ENCODE peak calls at places on chromosome 17, in eight cellular contexts. One of them, this sample, is unnamed.

GRCh38 chr17:29032798-29033197 is 10.1 kb upstream of the PIPOX start:
- DNase-seq in stomach: no peak
- DNase-seq in A549: no peak
- DNase-seq in transverse colon: no peak
- DNase-seq in tibial nerve: no peak
- DNase-seq in H1: no peak
- DNase-seq in ovary: no peak
- DNase-seq in suprapubic skin: no peak
- DNase-seq in this sample: no peak

GRCh38 chr17:75679706-75680201 is 12.6 kb downstream of the SAP30BP start:
- DNase-seq in stomach: peak
- DNase-seq in A549: peak
- DNase-seq in transverse colon: peak
- DNase-seq in tibial nerve: peak
- DNase-seq in H1: no peak
- DNase-seq in ovary: no peak
- DNase-seq in suprapubic skin: no peak
- DNase-seq in this sample: no peak

GRCh38 chr17:14813649-14814048 is 451.5 kb downstream of the PMP22 start:
- DNase-seq in stomach: no peak
- DNase-seq in A549: no peak
- DNase-seq in transverse colon: no peak
- DNase-seq in tibial nerve: no peak
- DNase-seq in H1: peak
- DNase-seq in ovary: no peak
- DNase-seq in suprapubic skin: no peak
- DNase-seq in this sample: no peak

GRCh38 chr17:46782250-46782953 is 36.1 kb downstream of the WNT3 start:
- DNase-seq in stomach: peak
- DNase-seq in A549: peak
- DNase-seq in transverse colon: peak
- DNase-seq in tibial nerve: no peak
- DNase-seq in H1: peak
- DNase-seq in ovary: no peak
- DNase-seq in suprapubic skin: no peak
- DNase-seq in this sample: no peak

GRCh38 chr17:12549499-12549901 is 116.2 kb upstream of the MYOCD start:
- DNase-seq in stomach: no peak
- DNase-seq in A549: no peak
- DNase-seq in transverse colon: no peak
- DNase-seq in tibial nerve: no peak
- DNase-seq in H1: no peak
- DNase-seq in ovary: no peak
- DNase-seq in suprapubic skin: no peak
- DNase-seq in this sample: no peak

GRCh38 chr17:55458977-55459376 is 37.3 kb upstream of the MMD start:
- DNase-seq in stomach: no peak
- DNase-seq in A549: no peak
- DNase-seq in transverse colon: no peak
- DNase-seq in tibial nerve: no peak
- DNase-seq in H1: no peak
- DNase-seq in ovary: no peak
- DNase-seq in suprapubic skin: no peak
- DNase-seq in this sample: no peak

GRCh38 chr17:60524463-60525346 is 1.3 kb downstream of the APPBP2 start:
- DNase-seq in stomach: no peak
- DNase-seq in A549: no peak
- DNase-seq in transverse colon: no peak
- DNase-seq in tibial nerve: peak
- DNase-seq in H1: peak
- DNase-seq in ovary: no peak
- DNase-seq in suprapubic skin: no peak
- DNase-seq in this sample: no peak

GRCh38 chr17:67289174-67289876 is 44.3 kb upstream of the HELZ start:
- DNase-seq in stomach: peak
- DNase-seq in A549: no peak
- DNase-seq in transverse colon: peak
- DNase-seq in tibial nerve: peak
- DNase-seq in H1: no peak
- DNase-seq in ovary: peak
- DNase-seq in suprapubic skin: peak
- DNase-seq in this sample: peak

GRCh38 chr17:7620835-7621234 is 6.1 kb upstream of the FXR2 start:
- DNase-seq in stomach: no peak
- DNase-seq in A549: no peak
- DNase-seq in transverse colon: no peak
- DNase-seq in tibial nerve: no peak
- DNase-seq in H1: no peak
- DNase-seq in ovary: no peak
- DNase-seq in suprapubic skin: no peak
- DNase-seq in this sample: no peak

GRCh38 chr17:8221663-8222379 is 11.4 kb upstream of the AURKB start:
- DNase-seq in stomach: peak
- DNase-seq in A549: peak
- DNase-seq in transverse colon: peak
- DNase-seq in tibial nerve: peak
- DNase-seq in H1: peak
- DNase-seq in ovary: peak
- DNase-seq in suprapubic skin: peak
- DNase-seq in this sample: peak

GRCh38 chr17:9252525-9252924 is 231.2 kb downstream of the NTN1 start:
- DNase-seq in stomach: no peak
- DNase-seq in A549: no peak
- DNase-seq in transverse colon: no peak
- DNase-seq in tibial nerve: no peak
- DNase-seq in H1: no peak
- DNase-seq in ovary: no peak
- DNase-seq in suprapubic skin: no peak
- DNase-seq in this sample: no peak

GRCh38 chr17:17868637-17869522 is 32.1 kb upstream of the SREBF1 start:
- DNase-seq in stomach: no peak
- DNase-seq in A549: no peak
- DNase-seq in transverse colon: no peak
- DNase-seq in tibial nerve: no peak
- DNase-seq in H1: no peak
- DNase-seq in ovary: no peak
- DNase-seq in suprapubic skin: no peak
- DNase-seq in this sample: no peak

GRCh38 chr17:44204453-44204882 is 4.8 kb upstream of the ATXN7L3 start:
- DNase-seq in stomach: no peak
- DNase-seq in A549: no peak
- DNase-seq in transverse colon: no peak
- DNase-seq in tibial nerve: no peak
- DNase-seq in H1: no peak
- DNase-seq in ovary: no peak
- DNase-seq in suprapubic skin: no peak
- DNase-seq in this sample: no peak

GRCh38 chr17:69175812-69176517 is 34.3 kb upstream of the ABCA6 start:
- DNase-seq in stomach: no peak
- DNase-seq in A549: peak
- DNase-seq in transverse colon: no peak
- DNase-seq in tibial nerve: no peak
- DNase-seq in H1: no peak
- DNase-seq in ovary: no peak
- DNase-seq in suprapubic skin: no peak
- DNase-seq in this sample: no peak

GRCh38 chr17:38584350-38584925 is 21.3 kb downstream of the SRCIN1 start:
- DNase-seq in stomach: peak
- DNase-seq in A549: peak
- DNase-seq in transverse colon: peak
- DNase-seq in tibial nerve: peak
- DNase-seq in H1: peak
- DNase-seq in ovary: no peak
- DNase-seq in suprapubic skin: no peak
- DNase-seq in this sample: peak

GRCh38 chr17:57705921-57706695 is 39.0 kb downstream of the CCDC182 start:
- DNase-seq in stomach: no peak
- DNase-seq in A549: no peak
- DNase-seq in transverse colon: no peak
- DNase-seq in tibial nerve: no peak
- DNase-seq in H1: peak
- DNase-seq in ovary: no peak
- DNase-seq in suprapubic skin: no peak
- DNase-seq in this sample: no peak
- TF ChIP-seq EP300 in stomach: no peak
- TF ChIP-seq EP300 in A549: no peak
- TF ChIP-seq EP300 in transverse colon: no peak
- TF ChIP-seq EP300 in tibial nerve: no peak
- TF ChIP-seq EP300 in H1: no peak
- TF ChIP-seq EP300 in ovary: no peak
- TF ChIP-seq EP300 in suprapubic skin: no peak
- TF ChIP-seq EP300 in this sample: no peak

GRCh38 chr17:74431568-74432483 is at the start of gene GPRC5C:
- DNase-seq in stomach: peak
- DNase-seq in A549: peak
- DNase-seq in transverse colon: peak
- DNase-seq in tibial nerve: peak
- DNase-seq in H1: peak
- DNase-seq in ovary: peak
- DNase-seq in suprapubic skin: peak
- DNase-seq in this sample: peak

GRCh38 chr17:74430706-74431567 is 951 bp upstream of the GPRC5C start:
- DNase-seq in stomach: peak
- DNase-seq in A549: peak
- DNase-seq in transverse colon: peak
- DNase-seq in tibial nerve: peak
- DNase-seq in H1: peak
- DNase-seq in ovary: peak
- DNase-seq in suprapubic skin: peak
- DNase-seq in this sample: peak

GRCh38 chr17:74430385-74430705 is 1.5 kb upstream of the GPRC5C start:
- DNase-seq in stomach: no peak
- DNase-seq in A549: no peak
- DNase-seq in transverse colon: no peak
- DNase-seq in tibial nerve: no peak
- DNase-seq in H1: no peak
- DNase-seq in ovary: peak
- DNase-seq in suprapubic skin: no peak
- DNase-seq in this sample: no peak

GRCh38 chr17:74427763-74428153 is 4.1 kb upstream of the GPRC5C start:
- DNase-seq in stomach: no peak
- DNase-seq in A549: no peak
- DNase-seq in transverse colon: no peak
- DNase-seq in tibial nerve: no peak
- DNase-seq in H1: no peak
- DNase-seq in ovary: peak
- DNase-seq in suprapubic skin: no peak
- DNase-seq in this sample: no peak

GRCh38 chr17:74429604-74430384 is 2.1 kb upstream of the GPRC5C start:
- DNase-seq in stomach: peak
- DNase-seq in A549: no peak
- DNase-seq in transverse colon: peak
- DNase-seq in tibial nerve: no peak
- DNase-seq in H1: no peak
- DNase-seq in ovary: peak
- DNase-seq in suprapubic skin: no peak
- DNase-seq in this sample: no peak
- H3K4me3 ChIP-seq in stomach: peak
- H3K4me3 ChIP-seq in A549: peak
- H3K4me3 ChIP-seq in transverse colon: no peak
- H3K4me3 ChIP-seq in tibial nerve: peak
- H3K4me3 ChIP-seq in H1: peak
- H3K4me3 ChIP-seq in ovary: peak
- H3K4me3 ChIP-seq in suprapubic skin: peak
- H3K4me3 ChIP-seq in this sample: peak

GRCh38 chr17:40514013-40514875 is 12.8 kb upstream of the TNS4 start:
- DNase-seq in stomach: no peak
- DNase-seq in A549: no peak
- DNase-seq in transverse colon: no peak
- DNase-seq in tibial nerve: no peak
- DNase-seq in H1: no peak
- DNase-seq in ovary: no peak
- DNase-seq in suprapubic skin: peak
- DNase-seq in this sample: peak

GRCh38 chr17:40511667-40512221 is 10.3 kb upstream of the TNS4 start:
- DNase-seq in stomach: no peak
- DNase-seq in A549: no peak
- DNase-seq in transverse colon: no peak
- DNase-seq in tibial nerve: no peak
- DNase-seq in H1: no peak
- DNase-seq in ovary: no peak
- DNase-seq in suprapubic skin: peak
- DNase-seq in this sample: peak

GRCh38 chr17:40509626-40510327 is 8.4 kb upstream of the TNS4 start:
- DNase-seq in stomach: no peak
- DNase-seq in A549: no peak
- DNase-seq in transverse colon: no peak
- DNase-seq in tibial nerve: no peak
- DNase-seq in H1: no peak
- DNase-seq in ovary: no peak
- DNase-seq in suprapubic skin: peak
- DNase-seq in this sample: peak

GRCh38 chr17:40511136-40511535 is 9.7 kb upstream of the TNS4 start:
- DNase-seq in stomach: no peak
- DNase-seq in A549: no peak
- DNase-seq in transverse colon: no peak
- DNase-seq in tibial nerve: no peak
- DNase-seq in H1: no peak
- DNase-seq in ovary: no peak
- DNase-seq in suprapubic skin: no peak
- DNase-seq in this sample: peak

GRCh38 chr17:40510328-40510648 is 8.9 kb upstream of the TNS4 start:
- DNase-seq in stomach: no peak
- DNase-seq in A549: peak
- DNase-seq in transverse colon: no peak
- DNase-seq in tibial nerve: no peak
- DNase-seq in H1: no peak
- DNase-seq in ovary: no peak
- DNase-seq in suprapubic skin: peak
- DNase-seq in this sample: peak
- TF ChIP-seq EP300 in stomach: no peak
- TF ChIP-seq EP300 in A549: peak
- TF ChIP-seq EP300 in transverse colon: no peak
- TF ChIP-seq EP300 in tibial nerve: peak
- TF ChIP-seq EP300 in H1: no peak
- TF ChIP-seq EP300 in ovary: no peak
- TF ChIP-seq EP300 in suprapubic skin: no peak
- TF ChIP-seq EP300 in this sample: peak

DNA sequence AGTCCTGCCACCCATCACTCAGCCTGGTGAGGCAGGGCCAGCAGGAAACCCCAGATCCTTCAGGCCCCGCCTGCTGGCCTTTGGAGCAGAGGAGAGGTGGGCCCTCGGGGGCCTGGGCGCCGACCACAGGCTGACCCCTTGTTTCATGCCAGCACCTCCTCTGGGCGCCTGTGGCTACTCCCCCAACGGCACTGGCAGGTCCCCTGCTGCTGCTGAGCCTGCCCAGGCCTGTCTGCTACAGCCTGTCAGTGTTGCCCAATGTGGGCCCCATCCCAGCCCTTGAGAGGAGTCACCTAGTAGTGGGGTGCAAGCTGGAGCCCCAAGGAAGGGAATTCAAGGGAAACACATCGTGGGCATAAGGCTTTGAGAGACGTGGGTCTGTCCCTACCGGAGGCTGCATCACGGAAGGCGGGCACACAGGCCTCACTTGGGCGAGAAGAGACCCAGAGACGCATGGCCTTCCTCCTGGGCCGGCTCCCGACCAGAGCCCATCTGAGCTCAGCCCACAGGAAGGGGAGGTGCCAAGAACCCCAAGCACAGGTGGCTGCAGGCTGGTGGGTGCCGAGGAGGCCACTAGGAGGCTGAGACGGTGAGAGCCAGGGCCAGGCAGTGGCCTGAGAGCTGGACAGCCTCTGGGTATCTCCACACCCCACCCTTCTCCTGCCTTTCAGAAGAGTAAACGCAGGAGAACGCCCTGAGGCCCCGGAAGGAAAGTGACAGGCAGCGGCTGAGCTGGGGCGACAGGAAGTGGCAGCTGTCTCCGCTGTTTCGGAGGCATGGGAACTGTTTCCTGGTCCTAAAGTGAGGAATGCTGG is 8.1 kb upstream of the FASN start:
- DNase-seq in stomach: peak
- DNase-seq in A549: peak
- DNase-seq in transverse colon: peak
- DNase-seq in tibial nerve: no peak
- DNase-seq in H1: peak
- DNase-seq in ovary: peak
- DNase-seq in suprapubic skin: peak
- DNase-seq in this sample: peak
- H3K4me3 ChIP-seq in stomach: peak
- H3K4me3 ChIP-seq in A549: no peak
- H3K4me3 ChIP-seq in transverse colon: no peak
- H3K4me3 ChIP-seq in tibial nerve: peak
- H3K4me3 ChIP-seq in H1: no peak
- H3K4me3 ChIP-seq in ovary: no peak
- H3K4me3 ChIP-seq in suprapubic skin: peak
- H3K4me3 ChIP-seq in this sample: no peak